ENCODE peak calls at places on chromosomes 13 and 19, in seven cellular contexts. O, R, L, E, C, Z and H are unnamed samples.

GRCh38 chr19:36245210-36246005 is 30.5 kb downstream of the ZNF146 start:
- DNase-seq in O (no peak), R (no peak), L (no peak), E (no peak), C (no peak), Z (no peak), H (no peak)

GRCh38 chr19:43798546-43799409 is 3.5 kb downstream of the LYPD5 start:
- DNase-seq in O (peak; percentile 56), R (peak; percentile 76), L (no peak), E (peak; percentile 63), C (no peak), Z (peak; percentile 38), H (no peak)

GRCh38 chr13:24718192-24718965 is 38.2 kb downstream of the ATP12A start:
- DNase-seq in O (no peak), R (no peak), L (no peak), E (no peak), C (no peak), Z (no peak), H (no peak)

GRCh38 chr19:1004204-1004802 is 4.1 kb downstream of the GRIN3B start:
- DNase-seq in O (no peak), R (no peak), L (peak; percentile 57), E (no peak), C (no peak), Z (no peak), H (no peak)

GRCh38 chr13:38418286-38418685 is 68.6 kb downstream of the UFM1 start:
- DNase-seq in O (no peak), R (no peak), L (no peak), E (no peak), C (no peak), Z (no peak), H (no peak)

GRCh38 chr13:32650705-32651311 is 64.6 kb downstream of the PDS5B start:
- DNase-seq in O (no peak), R (peak; percentile 75), L (no peak), E (peak; percentile 63), C (peak; percentile 49), Z (peak; percentile 29), H (peak; percentile 73)

GRCh38 chr19:48807590-48808308 is 3.1 kb downstream of the BCAT2 start:
- DNase-seq in O (peak; percentile 51), R (no peak), L (no peak), E (no peak), C (no peak), Z (no peak), H (no peak)

GRCh38 chr19:8654591-8655339 is 24.3 kb downstream of the NFILZ start:
- DNase-seq in O (peak; percentile 66), R (peak; percentile 65), L (peak; percentile 81), E (peak; percentile 70), C (no peak), Z (peak; percentile 44), H (peak; percentile 80)

GRCh38 chr19:3979289-3979673 is 6.0 kb downstream of the EEF2 start:
- DNase-seq in O (no peak), R (no peak), L (peak; percentile 82), E (no peak), C (no peak), Z (no peak), H (peak; percentile 35)

GRCh38 chr13:85738696-85739320 is 60.4 kb downstream of the SLITRK6 start:
- DNase-seq in O (no peak), R (peak; percentile 48), L (no peak), E (no peak), C (no peak), Z (no peak), H (no peak)

GRCh38 chr13:43815204-43815603 is 28.4 kb upstream of the ENOX1 start:
- DNase-seq in O (no peak), R (no peak), L (no peak), E (no peak), C (peak; percentile 95), Z (no peak), H (no peak)

GRCh38 chr13:80168089-80168850 is 172.7 kb downstream of the SPRY2 start:
- DNase-seq in O (no peak), R (no peak), L (no peak), E (no peak), C (peak; percentile 34), Z (no peak), H (no peak)

GRCh38 chr13:27383104-27383921 is 41.1 kb upstream of the GTF3A start:
- DNase-seq in O (no peak), R (no peak), L (no peak), E (no peak), C (no peak), Z (no peak), H (no peak)

GRCh38 chr13:24662195-24663088 is 17.8 kb upstream of the ATP12A start:
- DNase-seq in O (no peak), R (no peak), L (no peak), E (no peak), C (no peak), Z (no peak), H (no peak)

GRCh38 chr19:16325671-16326400 is 1.2 kb downstream of the KLF2 start:
- DNase-seq in O (peak; percentile 79), R (no peak), L (peak; percentile 78), E (peak; percentile 71), C (no peak), Z (peak; percentile 73), H (peak; percentile 30)

GRCh38 chr13:101397742-101398141 is 18.6 kb downstream of the NALCN start:
- DNase-seq in O (no peak), R (peak; percentile 77), L (no peak), E (no peak), C (peak; percentile 92), Z (no peak), H (no peak)

GRCh38 chr19:1259206-1259872 is 9.8 kb upstream of the CIRBP start:
- DNase-seq in O (peak; percentile 86), R (peak; percentile 38), L (no peak), E (peak; percentile 77), C (no peak), Z (peak; percentile 66), H (no peak)

GRCh38 chr13:112887151-112887550 is 81.9 kb upstream of the MCF2L start:
- DNase-seq in O (peak; percentile 33), R (no peak), L (peak; percentile 27), E (no peak), C (no peak), Z (no peak), H (no peak)

GRCh38 chr13:108283110-108283509 is 13.6 kb downstream of the TNFSF13B start:
- DNase-seq in O (no peak), R (peak; percentile 31), L (no peak), E (no peak), C (no peak), Z (no peak), H (peak; percentile 3)

GRCh38 chr19:13092608-13093260 is 9.9 kb downstream of the LYL1 start:
- DNase-seq in O (peak; percentile 73), R (no peak), L (no peak), E (no peak), C (peak; percentile 86), Z (no peak), H (no peak)

GRCh38 chr19:33673258-33673875 is 51.6 kb downstream of the CHST8 start:
- DNase-seq in O (no peak), R (no peak), L (no peak), E (no peak), C (no peak), Z (no peak), H (no peak)

DNA sequence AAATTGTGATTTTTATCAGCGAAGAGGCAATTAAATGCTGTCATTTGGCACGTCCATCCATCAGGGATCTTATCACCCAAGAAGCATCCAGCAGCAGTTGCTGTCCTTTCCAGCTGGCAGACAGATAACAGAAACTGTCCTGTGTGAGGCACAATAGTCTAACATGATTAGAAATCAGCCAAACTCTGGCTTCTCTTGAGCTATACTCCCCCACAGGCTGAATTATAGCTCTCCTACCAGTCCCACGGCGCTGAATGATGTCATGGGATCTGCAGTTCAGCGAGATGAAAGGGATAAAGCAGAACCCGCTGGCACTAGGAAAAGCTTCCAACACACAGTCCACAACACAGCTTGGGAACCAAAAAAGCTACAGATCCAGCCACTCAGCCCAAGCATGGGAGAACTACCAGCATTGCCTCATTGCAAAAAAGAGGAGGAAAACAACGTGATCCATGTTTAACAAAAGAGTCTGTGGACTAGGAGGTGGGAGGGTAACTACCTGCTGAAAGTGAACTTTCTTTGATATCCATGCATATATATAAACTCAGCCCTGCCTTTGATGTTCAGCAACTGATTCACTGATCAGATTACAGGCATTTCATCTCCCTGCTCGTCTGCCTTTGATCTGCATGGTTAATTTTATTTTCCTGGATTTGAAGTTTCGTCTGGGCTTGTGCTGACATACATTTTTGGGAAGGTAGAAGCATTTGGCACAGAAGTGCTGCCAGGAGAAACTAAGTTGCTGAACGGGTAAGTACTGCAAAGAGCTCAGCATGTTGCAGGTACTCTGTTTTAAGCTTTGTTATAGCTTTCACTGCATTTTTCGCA is at the start of gene TNFRSF19:
- DNase-seq in O (no peak), R (peak; percentile 35), L (no peak), E (no peak), C (peak; percentile 91), Z (no peak), H (no peak)
- H3K9me3 ChIP-seq in O (peaks cover 1% of the 10 kb centered on the region), R (no peaks in the 10 kb centered on the region), L (no peaks in the 10 kb centered on the region), E (no peaks in the 10 kb centered on the region), C (no peaks in the 10 kb centered on the region), Z (no peaks in the 10 kb centered on the region), H (no peaks in the 10 kb centered on the region)

GRCh38 chr19:22137791-22138190 is 59.0 kb downstream of the ZNF676 start:
- DNase-seq in O (no peak), R (no peak), L (peak; percentile 26), E (no peak), C (no peak), Z (no peak), H (no peak)
- H3K9me3 ChIP-seq in O (peaks cover 2% of the 10 kb centered on the region), R (peaks cover 22% of the 10 kb centered on the region), L (no peaks in the 10 kb centered on the region), E (peaks cover 5% of the 10 kb centered on the region), C (peaks cover 19% of the 10 kb centered on the region), Z (peaks cover 22% of the 10 kb centered on the region), H (no peaks in the 10 kb centered on the region)

DNA sequence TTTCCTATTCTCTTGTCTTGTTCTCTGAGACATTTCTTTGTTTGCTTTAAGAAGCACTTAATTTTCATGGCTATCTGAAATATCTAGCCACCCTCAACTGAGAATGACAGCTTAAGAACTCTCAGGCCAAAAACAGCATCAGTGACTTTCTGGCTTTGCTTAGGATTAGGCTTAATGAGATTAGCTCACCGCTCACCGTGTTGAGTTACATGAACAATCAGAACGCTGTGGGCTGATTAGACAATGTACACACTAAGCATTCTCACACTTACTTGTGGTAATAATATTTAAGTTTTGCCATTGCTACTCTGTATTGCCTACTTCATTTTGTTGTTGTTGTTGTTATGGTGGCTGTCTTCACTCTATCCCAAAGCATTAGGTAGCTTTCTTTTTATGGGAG is 1283.6 kb downstream of the UQCRFS1 start:
- DNase-seq in O (no peak), R (no peak), L (no peak), E (no peak), C (no peak), Z (no peak), H (no peak)
- H3K9me3 ChIP-seq in O (no peaks in the 10 kb centered on the region), R (no peaks in the 10 kb centered on the region), L (no peaks in the 10 kb centered on the region), E (no peaks in the 10 kb centered on the region), C (peaks cover 2% of the 10 kb centered on the region), Z (no peaks in the 10 kb centered on the region), H (no peaks in the 10 kb centered on the region)

GRCh38 chr13:48068952-48069351 is 26.0 kb downstream of the MED4 start:
- DNase-seq in O (no peak), R (no peak), L (no peak), E (no peak), C (no peak), Z (no peak), H (no peak)
- H3K9me3 ChIP-seq in O (peaks cover 2% of the 10 kb centered on the region), R (peaks cover 7% of the 10 kb centered on the region), L (no peaks in the 10 kb centered on the region), E (no peaks in the 10 kb centered on the region), C (peaks cover 24% of the 10 kb centered on the region), Z (peaks cover 35% of the 10 kb centered on the region), H (peaks cover 6% of the 10 kb centered on the region)

GRCh38 chr19:27580906-27581305 is 1632.0 kb downstream of the UQCRFS1 start:
- DNase-seq in O (no peak), R (no peak), L (no peak), E (no peak), C (no peak), Z (no peak), H (no peak)
- H3K9me3 ChIP-seq in O (peaks cover 3% of the 10 kb centered on the region), R (peaks cover 4% of the 10 kb centered on the region), L (no peaks in the 10 kb centered on the region), E (no peaks in the 10 kb centered on the region), C (peaks cover 3% of the 10 kb centered on the region), Z (peaks cover 56% of the 10 kb centered on the region), H (no peaks in the 10 kb centered on the region)